ENCODE peak calls at places on chromosomes 2 and 18, in seven cellular contexts. M, B, G, Q, Y, J and E are unnamed samples.

GRCh38 chr2:86293612-86294011 is 43.8 kb downstream of the REEP1 start:
- DNase-seq in Y (no peak), B (peak), Q (peak), J (no peak), M (no peak), G (no peak), E (no peak)

GRCh38 chr2:55224761-55225261 is 7.3 kb downstream of the CLHC1 start:
- DNase-seq in J (no peak), Y (no peak), M (no peak), B (no peak), G (no peak), Q (no peak), E (no peak)

GRCh38 chr2:157480182-157480961 is 36.5 kb upstream of the CYTIP start:
- DNase-seq in G (peak), Q (no peak), M (no peak), J (no peak), Y (peak), B (no peak), E (peak)

GRCh38 chr18:25047983-25048382 is 304.0 kb downstream of the ZNF521 start:
- DNase-seq in B (no peak), Y (no peak), G (no peak), Q (no peak), M (no peak), J (no peak), E (no peak)

GRCh38 chr2:10267551-10268465 is 34.9 kb upstream of the HPCAL1 start:
- DNase-seq in M (peak), G (peak), B (no peak), Q (no peak), J (no peak), Y (peak), E (no peak)

GRCh38 chr2:42902939-42903709 is 110.7 kb upstream of the HAAO start:
- DNase-seq in J (no peak), Q (no peak), M (no peak), G (no peak), B (no peak), Y (no peak), E (peak)

GRCh38 chr2:5409925-5410360 is 282.2 kb upstream of the SOX11 start:
- DNase-seq in J (no peak), B (no peak), G (no peak), Y (no peak), Q (no peak), M (no peak), E (no peak)

GRCh38 chr2:100793982-100794381 is 26.0 kb upstream of the NPAS2 start:
- DNase-seq in Y (no peak), B (no peak), M (no peak), G (no peak), Q (no peak), J (no peak), E (no peak)

GRCh38 chr18:25168011-25168410 is 184.0 kb downstream of the ZNF521 start:
- DNase-seq in Q (no peak), G (no peak), M (no peak), Y (no peak), J (no peak), B (no peak), E (no peak)

GRCh38 chr2:8059255-8059654 is 622.6 kb upstream of the ID2 start:
- DNase-seq in G (no peak), J (no peak), B (no peak), M (no peak), Q (no peak), Y (no peak), E (no peak)

GRCh38 chr2:26897807-26898479 is 50.0 kb downstream of the DPYSL5 start:
- DNase-seq in M (no peak), G (no peak), Y (no peak), J (no peak), B (no peak), Q (no peak), E (no peak)

GRCh38 chr2:162210385-162210784 is 32.9 kb downstream of the FAP start:
- DNase-seq in Y (no peak), J (no peak), Q (peak), M (no peak), B (no peak), G (no peak), E (no peak)

GRCh38 chr2:189328451-189329249 is 112.6 kb upstream of the WDR75 start:
- DNase-seq in Y (no peak), M (no peak), Q (peak), B (peak), J (no peak), G (no peak), E (no peak)

GRCh38 chr2:238974061-238974460 is 126.2 kb downstream of the TWIST2 start:
- DNase-seq in B (peak), J (no peak), Q (peak), G (no peak), Y (no peak), M (no peak), E (no peak)

GRCh38 chr2:15786003-15786654 is 154.2 kb upstream of the MYCN start:
- DNase-seq in Q (no peak), B (no peak), M (no peak), J (no peak), Y (no peak), G (no peak), E (no peak)

GRCh38 chr2:15803186-15803986 is 137.0 kb upstream of the MYCN start:
- DNase-seq in J (no peak), G (no peak), Y (no peak), B (no peak), Q (no peak), M (no peak), E (no peak)

GRCh38 chr2:177669625-177670330 is 277.2 kb downstream of the AGPS start:
- DNase-seq in Q (no peak), J (no peak), G (no peak), B (no peak), M (no peak), Y (no peak), E (no peak)

GRCh38 chr2:209688388-209688787 is 83.2 kb upstream of the UNC80 start:
- DNase-seq in J (no peak), B (peak), G (no peak), Q (no peak), M (no peak), Y (no peak), E (no peak)

GRCh38 chr2:159317392-159318088 is 31.0 kb upstream of the WDSUB1 start:
- DNase-seq in G (no peak), Q (peak), J (no peak), M (no peak), Y (no peak), B (no peak), E (no peak)

GRCh38 chr18:35415511-35416427 is 38.6 kb upstream of the ZNF396 start:
- DNase-seq in Y (no peak), B (no peak), Q (peak), G (no peak), M (no peak), J (no peak), E (no peak)

GRCh38 chr2:96095116-96095636 is 21.2 kb downstream of the ADRA2B start:
- DNase-seq in J (no peak), B (no peak), Q (no peak), Y (peak), M (no peak), G (no peak), E (peak)

GRCh38 chr2:41934323-41935003 is 113.4 kb upstream of the PKDCC start:
- DNase-seq in G (no peak), Q (peak), J (no peak), Y (no peak), B (no peak), M (no peak), E (no peak)

GRCh38 chr2:16722121-16722520 is 56.5 kb upstream of the CYRIA start:
- DNase-seq in Q (no peak), M (no peak), J (no peak), Y (no peak), B (no peak), G (no peak), E (no peak)

GRCh38 chr2:16817305-16818202 is 151.9 kb upstream of the CYRIA start:
- DNase-seq in B (no peak), G (no peak), M (no peak), Q (no peak), J (no peak), Y (no peak), E (no peak)

GRCh38 chr2:25062461-25062860 is 20.6 kb downstream of the EFR3B start:
- DNase-seq in Q (no peak), M (peak), B (no peak), J (no peak), Y (no peak), G (no peak), E (no peak)

GRCh38 chr2:159228006-159228655 is 58.4 kb downstream of the WDSUB1 start:
- DNase-seq in M (no peak), G (no peak), J (no peak), B (no peak), Y (no peak), Q (peak), E (no peak)

DNA sequence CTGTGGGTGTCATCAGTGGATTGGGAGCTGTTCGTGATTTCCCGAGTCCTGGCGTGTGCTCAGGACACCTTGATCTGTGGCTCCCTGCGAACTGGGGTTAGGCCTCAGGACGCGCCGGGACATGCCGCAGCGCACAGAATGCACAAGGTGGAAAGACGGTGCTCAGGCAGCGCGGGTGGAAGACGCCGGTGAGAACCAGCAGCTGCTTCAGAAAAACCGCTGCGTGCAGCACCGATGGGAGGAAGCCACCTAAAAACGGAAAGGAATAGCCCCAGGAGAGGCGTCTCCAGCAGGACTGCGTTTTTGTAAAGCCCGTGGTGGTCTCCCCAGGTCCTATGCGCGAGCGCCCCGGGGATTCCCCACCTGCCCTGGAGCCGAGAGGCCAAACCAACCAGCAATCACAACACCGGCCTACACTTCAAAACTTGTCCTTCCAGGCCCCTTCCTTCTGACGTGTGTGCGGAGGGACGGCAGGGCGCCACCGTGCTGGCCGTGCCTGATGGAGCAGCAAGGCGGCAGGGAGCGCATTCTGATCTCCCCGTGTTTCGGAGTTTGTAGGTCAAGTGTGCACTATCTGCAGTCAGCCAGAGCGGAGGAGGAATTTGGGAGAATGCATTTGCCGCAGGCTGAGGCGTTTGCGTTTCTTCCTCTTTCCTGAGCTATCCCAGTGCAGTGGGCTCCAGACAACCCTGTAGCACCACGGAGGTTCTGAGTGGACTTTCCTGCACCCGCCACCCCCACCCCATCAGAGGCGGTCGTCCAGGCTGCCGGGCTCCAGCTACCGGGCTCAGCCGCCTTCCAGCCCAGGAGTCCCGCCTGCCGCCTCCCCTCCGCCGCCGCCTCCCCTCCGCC is 32.2 kb downstream of the RTP5 start:
- DNase-seq in M (peak), J (no peak), Y (peak), Q (no peak), G (no peak), B (no peak), E (no peak)
- H3K4me3 ChIP-seq in M (peak), J (peak), Y (peak), Q (no peak), G (no peak), B (no peak), E (peak)

GRCh38 chr18:73891572-73892421 is 255.8 kb downstream of the FBXO15 start:
- DNase-seq in B (no peak), M (no peak), J (no peak), Y (no peak), G (no peak), Q (no peak), E (no peak)
- TF ChIP-seq CTCF in B (peak), M (no peak), J (no peak), Y (no peak), G (no peak), Q (no peak), E (no peak)

GRCh38 chr18:76951600-76952247 is 129.4 kb downstream of the ZNF236 start:
- DNase-seq in Y (no peak), G (no peak), B (no peak), J (no peak), Q (no peak), M (no peak), E (no peak)

GRCh38 chr18:76955529-76956170 is 133.3 kb downstream of the ZNF236 start:
- DNase-seq in Y (peak), B (no peak), G (no peak), Q (no peak), M (no peak), J (no peak), E (no peak)

GRCh38 chr18:76956648-76957047 is 134.3 kb downstream of the ZNF236 start:
- DNase-seq in G (no peak), Q (no peak), J (no peak), M (no peak), Y (peak), B (no peak), E (no peak)

GRCh38 chr18:76952747-76953146 is 130.4 kb downstream of the ZNF236 start:
- DNase-seq in G (no peak), Q (no peak), M (no peak), J (no peak), Y (no peak), B (no peak), E (no peak)

DNA sequence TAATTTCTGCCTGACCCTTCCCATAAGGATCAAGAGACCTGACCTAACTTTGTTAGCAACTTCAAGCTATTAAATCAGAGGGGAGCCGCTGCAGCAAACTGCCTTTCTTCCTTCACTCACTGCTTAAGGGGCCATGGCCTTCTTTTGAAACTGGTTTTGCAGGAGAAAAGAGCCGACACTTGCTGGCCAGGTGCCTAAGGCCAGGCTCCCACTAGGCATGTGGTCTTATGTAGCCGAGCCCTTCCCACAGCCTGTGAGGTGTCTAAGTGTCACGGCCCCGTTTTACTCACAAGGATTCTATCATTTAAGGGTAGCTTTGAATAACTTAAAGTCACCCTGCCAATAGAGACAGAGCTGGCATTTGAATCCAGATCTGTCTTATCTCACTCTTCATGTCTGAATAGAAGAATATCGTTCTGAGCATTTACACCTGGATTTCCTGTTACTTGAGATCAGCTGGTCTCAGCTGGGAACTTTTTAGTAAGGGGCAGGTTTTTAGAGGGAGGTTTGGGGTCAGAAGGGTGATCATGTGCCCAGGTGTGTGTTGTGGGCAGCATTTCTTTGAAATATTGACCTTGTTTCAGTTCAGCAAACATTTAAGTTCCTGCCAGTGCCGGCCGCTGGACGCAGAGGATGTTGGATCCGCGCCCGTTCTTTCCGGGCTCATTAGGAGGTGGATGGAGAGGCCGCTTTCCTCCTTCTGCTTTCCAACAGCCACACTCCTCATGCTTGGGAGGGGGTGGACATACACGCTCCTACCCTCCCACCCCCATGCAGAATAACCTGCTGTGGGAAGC is 131.0 kb downstream of the ZNF236 start:
- DNase-seq in M (peak), B (no peak), Y (peak), G (peak), Q (peak), J (no peak), E (no peak)
- H3K27ac ChIP-seq in M (peak), B (no peak), Y (peak), G (peak), Q (no peak), J (no peak), E (peak)

GRCh38 chr18:49022311-49023280 is 71.8 kb upstream of the SMAD7 start:
- DNase-seq in J (no peak), Y (peak), M (peak), B (no peak), Q (no peak), G (peak), E (no peak)

GRCh38 chr18:49020129-49020528 is 69.4 kb upstream of the SMAD7 start:
- DNase-seq in G (peak), Y (peak), J (no peak), M (no peak), B (no peak), Q (no peak), E (no peak)

GRCh38 chr18:49021076-49021432 is 70.3 kb upstream of the SMAD7 start:
- DNase-seq in J (no peak), G (peak), Q (no peak), Y (no peak), B (no peak), M (peak), E (no peak)

GRCh38 chr18:49020621-49021021 is 69.9 kb upstream of the SMAD7 start:
- DNase-seq in J (no peak), B (no peak), M (peak), Q (peak), G (no peak), Y (peak), E (no peak)

GRCh38 chr18:49021433-49022129 is 70.8 kb upstream of the SMAD7 start:
- DNase-seq in M (peak), B (peak), Y (peak), G (peak), J (no peak), Q (no peak), E (peak)
- H3K4me3 ChIP-seq in M (peak), B (peak), Y (no peak), G (no peak), J (peak), Q (no peak), E (no peak)

GRCh38 chr2:20536619-20537422 is 89.9 kb downstream of the RHOB start:
- DNase-seq in B (no peak), Q (no peak), M (no peak), Y (peak), J (no peak), G (peak), E (no peak)
- TF ChIP-seq CTCF in B (no peak), Q (no peak), M (no peak), Y (no peak), J (no peak), G (no peak), E (no peak)

GRCh38 chr18:70288171-70288850 is 534 bp upstream of the SOCS6 start:
- DNase-seq in Y (peak), G (no peak), Q (no peak), J (no peak), B (peak), M (peak), E (no peak)

GRCh38 chr18:70288851-70289328 is at the start of gene SOCS6:
- DNase-seq in M (peak), J (peak), Y (peak), B (peak), G (peak), Q (peak), E (no peak)

GRCh38 chr18:70284976-70285610 is 3.8 kb upstream of the SOCS6 start:
- DNase-seq in M (no peak), B (no peak), G (no peak), Y (no peak), J (no peak), Q (no peak), E (no peak)

GRCh38 chr18:70289351-70290330 is 796 bp downstream of the SOCS6 start:
- DNase-seq in G (no peak), B (peak), Q (no peak), M (no peak), Y (peak), J (no peak), E (no peak)

DNA sequence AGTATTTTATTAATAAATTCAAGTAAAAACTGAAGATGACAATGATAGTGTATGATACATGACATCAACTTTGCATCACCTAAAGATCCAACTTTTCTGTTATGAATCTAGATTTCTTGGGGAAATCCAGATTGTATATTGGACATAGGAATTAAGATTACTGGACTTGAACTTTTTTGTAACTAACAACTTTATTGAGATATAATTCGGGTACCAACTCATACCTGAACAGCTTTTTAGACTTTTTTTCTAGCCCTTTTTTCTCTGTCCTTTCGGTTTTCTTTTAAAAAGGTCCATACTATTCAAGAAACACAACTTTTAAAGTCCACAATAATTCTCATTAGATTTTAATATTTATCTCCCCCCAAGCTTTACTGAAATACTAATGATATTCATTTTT is 1.1 kb upstream of the SOCS6 start:
- DNase-seq in Y (no peak), G (no peak), Q (no peak), M (no peak), J (no peak), B (no peak), E (no peak)
- H3K27ac ChIP-seq in Y (no peak), G (no peak), Q (no peak), M (no peak), J (peak), B (no peak), E (peak)

GRCh38 chr2:68660658-68661057 is 17.3 kb downstream of the PROKR1 start:
- DNase-seq in Y (no peak), M (no peak), G (no peak), B (no peak), J (no peak), Q (no peak), E (no peak)

GRCh38 chr2:68662466-68662865 is 19.1 kb downstream of the PROKR1 start:
- DNase-seq in G (no peak), J (no peak), Q (no peak), M (no peak), Y (no peak), B (no peak), E (no peak)

GRCh38 chr2:68667371-68667770 is 24.0 kb downstream of the PROKR1 start:
- DNase-seq in M (no peak), G (no peak), J (no peak), Y (no peak), Q (no peak), B (no peak), E (no peak)

DNA sequence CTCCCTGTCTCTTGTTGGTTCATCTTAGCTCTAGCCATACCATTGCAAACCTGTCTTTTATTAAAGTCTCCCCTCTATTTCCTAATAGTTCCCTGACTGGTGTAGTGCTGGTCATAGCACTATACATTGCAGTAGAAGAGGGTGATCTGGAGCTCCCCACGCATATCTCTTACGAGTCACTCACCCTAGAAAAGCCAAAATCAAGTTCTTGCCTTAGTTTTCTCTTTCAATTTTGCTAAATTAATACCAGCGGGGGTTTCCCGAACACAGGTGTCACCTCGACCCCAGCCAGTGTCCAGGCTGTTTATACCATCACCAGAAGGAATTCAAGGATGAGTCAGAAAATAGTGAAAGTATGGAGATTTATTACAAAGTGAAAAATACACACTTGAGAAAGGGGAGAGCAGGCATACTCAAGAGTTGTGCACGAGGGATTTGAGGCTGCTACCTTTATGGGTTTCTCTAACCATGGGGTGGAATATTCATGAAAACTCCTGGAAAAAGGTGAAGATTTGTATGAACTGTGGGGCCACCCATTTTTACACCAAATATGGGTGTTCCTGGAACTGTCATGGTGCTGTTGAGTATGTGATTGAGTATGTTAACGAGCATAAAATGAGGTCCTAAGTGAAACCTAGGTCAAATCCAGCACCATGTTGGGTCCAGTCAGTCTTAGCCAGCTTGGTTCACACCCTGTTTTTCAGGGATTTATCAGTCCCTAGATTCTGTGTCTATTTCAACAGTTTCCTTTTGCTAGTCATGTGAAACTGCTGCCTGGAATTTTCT is 20.2 kb downstream of the PROKR1 start:
- DNase-seq in G (no peak), B (no peak), Q (no peak), M (no peak), J (no peak), Y (no peak), E (no peak)
- H3K4me3 ChIP-seq in G (no peak), B (no peak), Q (no peak), M (no peak), J (no peak), Y (no peak), E (no peak)